ENCODE peak calls at places on chromosomes 7 and 10, in nine cellular contexts. One of them, this sample, is unnamed.

GRCh38 chr7:137916980-137917645 is 70.3 kb upstream of the DGKI start:
- DNase-seq in cardiac fibroblast: no peak
- DNase-seq in tibial artery: no peak
- DNase-seq in IMR-90: no peak
- DNase-seq in ovary: no peak
- DNase-seq in natural killer cell: no peak
- DNase-seq in endothelial cell: no peak
- DNase-seq in A549: no peak
- DNase-seq in progenitor cell of endocrine pancreas: no peak
- DNase-seq in this sample: peak

GRCh38 chr7:68020102-68020501 is 1023.5 kb downstream of the TYW1 start:
- DNase-seq in cardiac fibroblast: no peak
- DNase-seq in tibial artery: no peak
- DNase-seq in IMR-90: no peak
- DNase-seq in ovary: no peak
- DNase-seq in natural killer cell: no peak
- DNase-seq in endothelial cell: no peak
- DNase-seq in A549: no peak
- DNase-seq in progenitor cell of endocrine pancreas: no peak
- DNase-seq in this sample: no peak

GRCh38 chr10:4043897-4044296 is 258.9 kb upstream of the KLF6 start:
- DNase-seq in cardiac fibroblast: no peak
- DNase-seq in tibial artery: no peak
- DNase-seq in IMR-90: no peak
- DNase-seq in ovary: no peak
- DNase-seq in natural killer cell: no peak
- DNase-seq in endothelial cell: no peak
- DNase-seq in A549: no peak
- DNase-seq in progenitor cell of endocrine pancreas: no peak
- DNase-seq in this sample: no peak

GRCh38 chr7:70542750-70543376 is 589.1 kb upstream of the GALNT17 start:
- DNase-seq in cardiac fibroblast: no peak
- DNase-seq in tibial artery: no peak
- DNase-seq in IMR-90: no peak
- DNase-seq in ovary: no peak
- DNase-seq in natural killer cell: no peak
- DNase-seq in endothelial cell: no peak
- DNase-seq in A549: no peak
- DNase-seq in progenitor cell of endocrine pancreas: no peak
- DNase-seq in this sample: no peak

GRCh38 chr7:135858851-135859250 is 110.2 kb upstream of the FAM180A start:
- DNase-seq in cardiac fibroblast: no peak
- DNase-seq in tibial artery: no peak
- DNase-seq in IMR-90: no peak
- DNase-seq in ovary: no peak
- DNase-seq in natural killer cell: no peak
- DNase-seq in endothelial cell: no peak
- DNase-seq in A549: no peak
- DNase-seq in progenitor cell of endocrine pancreas: no peak
- DNase-seq in this sample: no peak

GRCh38 chr10:69242037-69242843 is 22.1 kb downstream of the HKDC1 start:
- DNase-seq in cardiac fibroblast: no peak
- DNase-seq in tibial artery: no peak
- DNase-seq in IMR-90: no peak
- DNase-seq in ovary: no peak
- DNase-seq in natural killer cell: no peak
- DNase-seq in endothelial cell: no peak
- DNase-seq in A549: no peak
- DNase-seq in progenitor cell of endocrine pancreas: no peak
- DNase-seq in this sample: no peak

GRCh38 chr7:82164813-82165212 is 278.8 kb downstream of the CACNA2D1 start:
- DNase-seq in cardiac fibroblast: peak
- DNase-seq in tibial artery: peak
- DNase-seq in IMR-90: peak
- DNase-seq in ovary: no peak
- DNase-seq in natural killer cell: no peak
- DNase-seq in endothelial cell: no peak
- DNase-seq in A549: peak
- DNase-seq in progenitor cell of endocrine pancreas: no peak
- DNase-seq in this sample: peak

GRCh38 chr10:14244801-14245211 is 85.9 kb downstream of the FRMD4A start:
- DNase-seq in cardiac fibroblast: peak
- DNase-seq in tibial artery: no peak
- DNase-seq in IMR-90: peak
- DNase-seq in ovary: no peak
- DNase-seq in natural killer cell: no peak
- DNase-seq in endothelial cell: no peak
- DNase-seq in A549: peak
- DNase-seq in progenitor cell of endocrine pancreas: no peak
- DNase-seq in this sample: peak

GRCh38 chr7:31761646-31762045 is 74.6 kb downstream of the PPP1R17 start:
- DNase-seq in cardiac fibroblast: no peak
- DNase-seq in tibial artery: peak
- DNase-seq in IMR-90: no peak
- DNase-seq in ovary: peak
- DNase-seq in natural killer cell: no peak
- DNase-seq in endothelial cell: no peak
- DNase-seq in A549: no peak
- DNase-seq in progenitor cell of endocrine pancreas: no peak
- DNase-seq in this sample: no peak

GRCh38 chr7:31758770-31759169 is 71.8 kb downstream of the PPP1R17 start:
- DNase-seq in cardiac fibroblast: no peak
- DNase-seq in tibial artery: no peak
- DNase-seq in IMR-90: peak
- DNase-seq in ovary: no peak
- DNase-seq in natural killer cell: no peak
- DNase-seq in endothelial cell: no peak
- DNase-seq in A549: no peak
- DNase-seq in progenitor cell of endocrine pancreas: no peak
- DNase-seq in this sample: no peak

GRCh38 chr7:31764457-31764856 is 77.4 kb downstream of the PPP1R17 start:
- DNase-seq in cardiac fibroblast: no peak
- DNase-seq in tibial artery: no peak
- DNase-seq in IMR-90: no peak
- DNase-seq in ovary: no peak
- DNase-seq in natural killer cell: no peak
- DNase-seq in endothelial cell: no peak
- DNase-seq in A549: peak
- DNase-seq in progenitor cell of endocrine pancreas: no peak
- DNase-seq in this sample: no peak

GRCh38 chr7:31767686-31768358 is 80.8 kb downstream of the PPP1R17 start:
- DNase-seq in cardiac fibroblast: no peak
- DNase-seq in tibial artery: no peak
- DNase-seq in IMR-90: no peak
- DNase-seq in ovary: no peak
- DNase-seq in natural killer cell: no peak
- DNase-seq in endothelial cell: no peak
- DNase-seq in A549: no peak
- DNase-seq in progenitor cell of endocrine pancreas: no peak
- DNase-seq in this sample: no peak

DNA sequence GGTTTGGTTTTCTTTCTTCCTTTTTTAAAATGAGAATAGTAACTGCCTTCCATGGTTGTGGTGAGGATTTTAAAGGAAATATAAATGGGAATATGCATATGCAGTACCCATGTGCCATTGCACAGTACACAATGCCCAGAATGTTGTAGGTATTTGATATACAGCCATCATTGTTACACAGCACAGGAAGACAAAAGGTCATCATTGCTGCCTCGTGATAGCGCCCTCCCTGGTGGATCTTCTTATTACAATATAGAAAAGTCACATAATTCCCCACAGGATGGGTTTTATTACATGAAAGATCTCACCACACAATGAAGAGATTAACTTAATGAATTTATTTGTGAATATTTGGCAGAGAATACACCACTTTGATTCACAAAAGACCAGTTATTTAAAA is 76.5 kb downstream of the PPP1R17 start:
- DNase-seq in cardiac fibroblast: no peak
- DNase-seq in tibial artery: no peak
- DNase-seq in IMR-90: no peak
- DNase-seq in ovary: no peak
- DNase-seq in natural killer cell: no peak
- DNase-seq in endothelial cell: no peak
- DNase-seq in A549: peak
- DNase-seq in progenitor cell of endocrine pancreas: no peak
- DNase-seq in this sample: no peak
- TF ChIP-seq CTCF in cardiac fibroblast: peak
- TF ChIP-seq CTCF in tibial artery: no peak
- TF ChIP-seq CTCF in IMR-90: peak
- TF ChIP-seq CTCF in ovary: no peak
- TF ChIP-seq CTCF in natural killer cell: no peak
- TF ChIP-seq CTCF in endothelial cell: peak
- TF ChIP-seq CTCF in A549: no peak
- TF ChIP-seq CTCF in progenitor cell of endocrine pancreas: peak
- TF ChIP-seq CTCF in this sample: no peak

DNA sequence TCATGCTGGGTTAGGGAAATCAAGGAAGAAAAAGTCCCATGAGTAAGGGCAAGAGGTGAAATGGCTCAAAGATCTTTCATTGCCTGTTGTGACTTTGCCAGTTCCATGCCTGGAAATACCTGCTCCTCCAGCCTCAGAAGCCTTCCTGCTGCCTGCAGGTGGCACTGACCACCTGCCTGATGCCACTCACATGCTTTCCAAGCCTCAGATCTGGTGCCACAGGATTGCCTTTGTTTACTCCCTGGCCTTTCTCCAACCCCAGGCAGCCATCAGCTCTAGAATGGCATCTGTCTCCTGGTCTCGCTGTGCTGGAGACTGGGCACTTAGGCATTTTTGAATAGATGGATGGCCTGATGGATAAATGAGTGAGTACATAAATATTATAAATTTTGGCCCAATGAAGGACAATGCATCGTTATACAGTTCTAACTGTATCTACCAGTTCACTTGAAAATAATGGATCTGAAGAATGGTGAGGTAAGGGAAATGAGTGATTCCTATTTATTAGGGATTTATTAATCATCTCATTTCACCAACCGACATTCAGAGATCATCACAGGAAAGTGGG is 657.2 kb downstream of the INHBA start:
- DNase-seq in cardiac fibroblast: no peak
- DNase-seq in tibial artery: no peak
- DNase-seq in IMR-90: no peak
- DNase-seq in ovary: no peak
- DNase-seq in natural killer cell: no peak
- DNase-seq in endothelial cell: no peak
- DNase-seq in A549: no peak
- DNase-seq in progenitor cell of endocrine pancreas: no peak
- DNase-seq in this sample: no peak
- TF ChIP-seq CTCF in cardiac fibroblast: no peak
- TF ChIP-seq CTCF in tibial artery: no peak
- TF ChIP-seq CTCF in IMR-90: no peak
- TF ChIP-seq CTCF in ovary: no peak
- TF ChIP-seq CTCF in natural killer cell: no peak
- TF ChIP-seq CTCF in endothelial cell: no peak
- TF ChIP-seq CTCF in A549: no peak
- TF ChIP-seq CTCF in progenitor cell of endocrine pancreas: peak
- TF ChIP-seq CTCF in this sample: no peak

DNA sequence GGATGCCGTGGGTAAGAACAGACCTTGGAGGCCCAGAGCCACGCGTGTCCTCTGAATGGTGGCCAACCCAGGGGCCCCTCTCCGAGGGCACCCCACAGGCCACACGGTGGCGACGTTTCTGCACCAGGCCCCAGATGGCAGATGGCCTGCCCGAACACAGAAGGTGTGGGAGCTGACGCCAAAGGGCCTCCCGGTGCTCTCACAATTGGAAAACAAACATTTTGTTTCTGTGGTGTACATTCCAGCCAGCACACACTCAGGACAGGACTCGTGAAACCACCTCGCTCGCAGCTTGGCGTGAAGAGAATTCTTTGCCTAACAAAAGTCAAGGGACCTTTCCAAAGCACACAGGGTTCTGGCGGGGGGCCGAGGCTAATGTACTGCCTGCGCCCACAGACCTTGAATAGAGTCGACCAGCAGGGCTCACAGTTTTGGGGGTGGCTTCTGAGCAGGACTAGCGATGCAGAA is 112.1 kb downstream of the FAM53B start:
- DNase-seq in cardiac fibroblast: no peak
- DNase-seq in tibial artery: no peak
- DNase-seq in IMR-90: no peak
- DNase-seq in ovary: peak
- DNase-seq in natural killer cell: no peak
- DNase-seq in endothelial cell: peak
- DNase-seq in A549: no peak
- DNase-seq in progenitor cell of endocrine pancreas: no peak
- DNase-seq in this sample: peak
- TF ChIP-seq CTCF in cardiac fibroblast: peak
- TF ChIP-seq CTCF in tibial artery: no peak
- TF ChIP-seq CTCF in IMR-90: peak
- TF ChIP-seq CTCF in ovary: peak
- TF ChIP-seq CTCF in natural killer cell: no peak
- TF ChIP-seq CTCF in endothelial cell: no peak
- TF ChIP-seq CTCF in A549: no peak
- TF ChIP-seq CTCF in progenitor cell of endocrine pancreas: peak
- TF ChIP-seq CTCF in this sample: peak

GRCh38 chr10:24306507-24306875 is 97.6 kb downstream of the KIAA1217 start:
- DNase-seq in cardiac fibroblast: peak
- DNase-seq in tibial artery: no peak
- DNase-seq in IMR-90: no peak
- DNase-seq in ovary: no peak
- DNase-seq in natural killer cell: no peak
- DNase-seq in endothelial cell: no peak
- DNase-seq in A549: no peak
- DNase-seq in progenitor cell of endocrine pancreas: no peak
- DNase-seq in this sample: no peak

GRCh38 chr10:24310104-24310503 is 101.2 kb downstream of the KIAA1217 start:
- DNase-seq in cardiac fibroblast: peak
- DNase-seq in tibial artery: no peak
- DNase-seq in IMR-90: no peak
- DNase-seq in ovary: no peak
- DNase-seq in natural killer cell: no peak
- DNase-seq in endothelial cell: no peak
- DNase-seq in A549: no peak
- DNase-seq in progenitor cell of endocrine pancreas: no peak
- DNase-seq in this sample: no peak

GRCh38 chr10:24307696-24308476 is 98.9 kb downstream of the KIAA1217 start:
- DNase-seq in cardiac fibroblast: no peak
- DNase-seq in tibial artery: no peak
- DNase-seq in IMR-90: no peak
- DNase-seq in ovary: no peak
- DNase-seq in natural killer cell: no peak
- DNase-seq in endothelial cell: no peak
- DNase-seq in A549: no peak
- DNase-seq in progenitor cell of endocrine pancreas: no peak
- DNase-seq in this sample: no peak

GRCh38 chr10:24305551-24306506 is 96.9 kb downstream of the KIAA1217 start:
- DNase-seq in cardiac fibroblast: peak
- DNase-seq in tibial artery: no peak
- DNase-seq in IMR-90: peak
- DNase-seq in ovary: no peak
- DNase-seq in natural killer cell: no peak
- DNase-seq in endothelial cell: no peak
- DNase-seq in A549: no peak
- DNase-seq in progenitor cell of endocrine pancreas: no peak
- DNase-seq in this sample: no peak

DNA sequence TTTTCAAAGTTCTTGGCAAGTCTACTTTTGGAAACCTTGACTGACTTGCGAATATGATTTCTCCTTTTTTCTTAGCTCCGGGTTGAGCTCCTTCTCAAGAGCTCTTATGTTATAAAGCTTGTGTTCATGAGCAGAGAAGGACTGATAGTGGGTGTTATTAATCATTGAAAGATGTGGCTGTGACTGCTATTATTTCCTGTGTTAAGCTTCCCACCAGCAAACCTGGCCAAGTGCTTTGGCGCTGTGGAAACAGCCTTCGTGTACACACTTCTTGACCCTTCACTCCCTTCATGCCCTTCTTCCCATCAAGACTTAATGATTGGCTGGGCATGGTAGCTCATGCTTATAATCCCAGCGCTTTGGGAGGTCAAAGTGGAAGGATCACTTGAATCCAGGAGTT is 98.2 kb downstream of the KIAA1217 start:
- DNase-seq in cardiac fibroblast: no peak
- DNase-seq in tibial artery: no peak
- DNase-seq in IMR-90: no peak
- DNase-seq in ovary: peak
- DNase-seq in natural killer cell: no peak
- DNase-seq in endothelial cell: no peak
- DNase-seq in A549: no peak
- DNase-seq in progenitor cell of endocrine pancreas: no peak
- DNase-seq in this sample: no peak
- TF ChIP-seq CTCF in cardiac fibroblast: no peak
- TF ChIP-seq CTCF in tibial artery: no peak
- TF ChIP-seq CTCF in IMR-90: no peak
- TF ChIP-seq CTCF in ovary: no peak
- TF ChIP-seq CTCF in natural killer cell: no peak
- TF ChIP-seq CTCF in endothelial cell: no peak
- TF ChIP-seq CTCF in A549: no peak
- TF ChIP-seq CTCF in progenitor cell of endocrine pancreas: no peak
- TF ChIP-seq CTCF in this sample: no peak

This sample was measured in fibroblast of villous mesenchyme.